ENCODE peak calls at places on chromosomes 16 and 17, in ten cellular contexts. S is activated T-cell treated with anti-CD3 and anti-CD28 coated beads, Interleukin-2, amount 50 U/mL, for 4 hours; C is endothelial cell; V is effector CD4-positive, alpha-beta T cell; R is stimulated activated CD4-positive, alpha-beta T cell treated with anti-CD3 and anti-CD28 coated beads, Interleukin-2, amount 100 ng/mL, for 48 hours; K is T1000; N is tibial nerve; Z is progenitor cell of endocrine pancreas; D is AML-193; U is NCI-H345. Q is an unnamed sample.

GRCh38 chr16:31869511-31870201 is 4.0 kb upstream of the ZNF267 start:
- DNase-seq in Z (no peak), V (peak), S (peak), D (peak), N (peak), K (peak), C (peak), R (peak), U (peak), Q (peak)

GRCh38 chr17:79990704-79991103 is 45.0 kb downstream of the TBC1D16 start:
- DNase-seq in V (no peak), U (no peak), S (no peak), Z (no peak), D (no peak), N (no peak), C (no peak), K (no peak), R (no peak), Q (no peak)

GRCh38 chr16:4762205-4762604 is 4.8 kb downstream of the ZNF500 start:
- DNase-seq in K (no peak), R (no peak), D (no peak), V (no peak), U (no peak), Z (no peak), C (no peak), S (no peak), N (no peak), Q (no peak)

GRCh38 chr17:48238933-48239602 is 131.5 kb downstream of the SNX11 start:
- DNase-seq in K (no peak), D (no peak), N (no peak), Z (no peak), R (no peak), V (no peak), C (no peak), S (no peak), U (no peak), Q (no peak)

GRCh38 chr17:1577186-1577585 is 14.6 kb upstream of the PITPNA start:
- DNase-seq in R (no peak), K (peak), S (no peak), D (peak), V (no peak), N (peak), Z (no peak), C (no peak), U (no peak), Q (peak)

GRCh38 chr16:8678068-8678927 is 3.9 kb downstream of the ABAT start:
- DNase-seq in R (no peak), K (peak), D (no peak), S (no peak), V (no peak), U (no peak), C (no peak), Z (no peak), N (no peak), Q (no peak)

GRCh38 chr17:59366773-59367656 is 35.6 kb downstream of the YPEL2 start:
- DNase-seq in R (no peak), C (no peak), V (no peak), K (no peak), U (peak), D (no peak), S (no peak), Z (peak), N (no peak), Q (peak)

GRCh38 chr17:49508061-49508865 is 13.2 kb downstream of the NGFR start:
- DNase-seq in N (no peak), C (no peak), D (no peak), U (peak), K (no peak), Z (no peak), V (no peak), S (no peak), R (no peak), Q (peak)

GRCh38 chr17:35082073-35082657 is 18.7 kb upstream of the RFFL start:
- DNase-seq in U (peak), V (no peak), S (no peak), K (no peak), N (no peak), D (no peak), C (no peak), R (no peak), Z (no peak), Q (no peak)

GRCh38 chr16:83933885-83934683 is 19.0 kb upstream of the OSGIN1 start:
- DNase-seq in Z (no peak), V (no peak), U (no peak), C (no peak), S (no peak), N (no peak), D (no peak), R (no peak), K (no peak), Q (no peak)

GRCh38 chr17:37458805-37459204 is 30.9 kb upstream of the DUSP14 start:
- DNase-seq in R (no peak), S (no peak), K (no peak), D (no peak), V (no peak), U (no peak), N (no peak), C (no peak), Z (no peak), Q (no peak)

GRCh38 chr16:1863681-1864460 is 8.1 kb downstream of the MEIOB start:
- DNase-seq in C (no peak), K (no peak), Z (no peak), D (peak), R (no peak), S (no peak), N (no peak), V (no peak), U (peak), Q (no peak)

GRCh38 chr17:79812206-79812968 is 15.5 kb upstream of the CBX8 start:
- DNase-seq in D (no peak), V (no peak), S (no peak), K (no peak), R (no peak), Z (no peak), C (peak), U (peak), N (no peak), Q (no peak)

GRCh38 chr17:4566785-4567184 is 6.4 kb upstream of the GGT6 start:
- DNase-seq in C (peak), Z (peak), V (no peak), R (peak), N (peak), U (peak), S (peak), D (peak), K (no peak), Q (no peak)

GRCh38 chr17:671076-671762 is 43.4 kb downstream of the VPS53 start:
- DNase-seq in D (no peak), R (no peak), S (no peak), N (no peak), K (no peak), Z (no peak), V (no peak), C (no peak), U (no peak), Q (no peak)

GRCh38 chr17:19955099-19955498 is 22.5 kb downstream of the AKAP10 start:
- DNase-seq in C (no peak), R (no peak), N (no peak), D (no peak), K (no peak), S (no peak), Z (no peak), V (no peak), U (no peak), Q (no peak)

GRCh38 chr17:40548491-40548981 is 16.7 kb downstream of the CCR7 start:
- DNase-seq in C (no peak), K (no peak), R (no peak), S (no peak), Z (no peak), V (no peak), D (no peak), N (no peak), U (no peak), Q (no peak)

GRCh38 chr17:238071-238963 is 56.9 kb upstream of the DOC2B start:
- DNase-seq in D (no peak), U (no peak), Z (no peak), S (no peak), V (no peak), K (no peak), R (no peak), N (no peak), C (no peak), Q (no peak)

GRCh38 chr17:38574712-38575111 is 31.0 kb downstream of the SRCIN1 start:
- DNase-seq in N (no peak), R (no peak), K (no peak), C (no peak), U (no peak), V (no peak), D (no peak), S (no peak), Z (no peak), Q (no peak)

GRCh38 chr16:76668207-76668725 is 391.1 kb downstream of the CNTNAP4 start:
- DNase-seq in V (no peak), R (no peak), C (peak), Z (no peak), N (no peak), K (no peak), S (no peak), D (no peak), U (no peak), Q (no peak)

GRCh38 chr17:10547351-10547750 is 2.1 kb downstream of the MYH2 start:
- DNase-seq in K (no peak), D (no peak), U (no peak), V (no peak), Z (no peak), R (no peak), N (no peak), C (no peak), S (no peak), Q (no peak)

GRCh38 chr17:10370209-10370608 is 2.6 kb downstream of the MYH13 start:
- DNase-seq in R (no peak), V (no peak), S (no peak), D (no peak), C (no peak), K (no peak), U (no peak), Z (no peak), N (no peak), Q (no peak)

GRCh38 chr17:66175892-66176291 is 16.0 kb downstream of the CEP112 start:
- DNase-seq in V (no peak), S (no peak), Z (no peak), R (no peak), C (no peak), K (no peak), N (no peak), U (peak), D (no peak), Q (no peak)

GRCh38 chr16:11250091-11250785 is 5.8 kb downstream of the SOCS1 start:
- DNase-seq in S (no peak), R (no peak), D (no peak), K (no peak), U (no peak), V (no peak), C (no peak), N (no peak), Z (no peak), Q (no peak)

GRCh38 chr17:29212681-29213121 is 32.5 kb upstream of the MYO18A start:
- DNase-seq in N (no peak), Z (no peak), R (no peak), D (no peak), K (no peak), V (no peak), C (no peak), S (no peak), U (no peak), Q (no peak)

GRCh38 chr16:50531901-50532300 is 16.3 kb upstream of the NKD1 start:
- DNase-seq in U (no peak), D (no peak), R (no peak), K (no peak), V (no peak), C (no peak), Z (no peak), N (no peak), S (no peak), Q (no peak)

GRCh38 chr17:32152130-32152529 is 9.8 kb downstream of the RHOT1 start:
- DNase-seq in K (no peak), S (no peak), Z (no peak), U (no peak), D (peak), N (peak), R (no peak), C (no peak), V (no peak), Q (peak)

GRCh38 chr17:37300683-37301082 is 75.1 kb upstream of the C17orf78 start:
- DNase-seq in C (no peak), D (no peak), K (no peak), U (no peak), Z (no peak), S (no peak), V (no peak), R (no peak), N (no peak), Q (no peak)

GRCh38 chr16:68396481-68396880 is 51.8 kb downstream of the SMPD3 start:
- DNase-seq in U (peak), R (peak), S (peak), N (no peak), K (no peak), C (peak), Z (peak), D (no peak), V (peak), Q (no peak)

GRCh38 chr17:1793447-1793806 is 31.6 kb downstream of the SERPINF1 start:
- DNase-seq in R (no peak), V (no peak), C (no peak), N (no peak), Z (no peak), U (no peak), K (no peak), D (no peak), S (no peak), Q (no peak)

GRCh38 chr17:42387221-42387657 is 1.0 kb downstream of the STAT3 start:
- DNase-seq in K (no peak), C (no peak), S (no peak), Z (no peak), N (no peak), R (no peak), V (no peak), U (peak), D (peak), Q (peak)

GRCh38 chr17:59627269-59627668 is 7.6 kb downstream of the CLTC start:
- DNase-seq in C (no peak), V (no peak), Z (no peak), N (no peak), K (no peak), S (no peak), R (no peak), D (no peak), U (no peak), Q (no peak)

GRCh38 chr17:1244606-1245012 is 25.6 kb upstream of the BHLHA9 start:
- DNase-seq in S (no peak), K (no peak), N (no peak), C (no peak), Z (no peak), D (no peak), R (no peak), V (no peak), U (no peak), Q (no peak)

GRCh38 chr17:82837586-82838320 is 2.1 kb downstream of the ZNF750 start:
- DNase-seq in V (no peak), D (no peak), S (no peak), K (no peak), C (no peak), Z (no peak), N (no peak), R (no peak), U (peak), Q (no peak)

GRCh38 chr17:29712677-29713076 is 90.0 kb upstream of the CORO6 start:
- DNase-seq in N (no peak), C (no peak), Z (no peak), S (no peak), R (no peak), V (no peak), U (no peak), D (no peak), K (no peak), Q (no peak)

GRCh38 chr17:39672522-39673334 is 4.5 kb downstream of the PNMT start:
- DNase-seq in K (no peak), N (no peak), D (no peak), R (no peak), S (no peak), U (no peak), V (no peak), Z (no peak), C (no peak), Q (peak)

GRCh38 chr17:19703106-19703775 is 13.1 kb downstream of the SLC47A2 start:
- DNase-seq in C (no peak), V (no peak), U (no peak), N (no peak), R (no peak), K (no peak), Z (no peak), D (no peak), S (no peak), Q (peak)

GRCh38 chr16:13552062-13552959 is 367.6 kb upstream of the ERCC4 start:
- DNase-seq in U (no peak), N (no peak), V (no peak), C (no peak), Z (no peak), S (no peak), D (no peak), R (no peak), K (no peak), Q (no peak)

GRCh38 chr17:35729405-35729833 is 2.0 kb upstream of the RASL10B start:
- DNase-seq in C (no peak), R (no peak), N (no peak), U (no peak), K (no peak), D (no peak), V (no peak), Z (no peak), S (no peak), Q (no peak)